ENCODE peak calls at places on chromosomes 1 and 21, in five cellular contexts. C is neural crest cell, G is BE2C, P is GM20000, R is cardiac fibroblast. Y is an unnamed sample.

GRCh38 chr21:34340062-34340461 is 23.7 kb upstream of the KCNE2 start:
- DNase-seq in R (no peak), C (no peak), G (no peak), P (no peak), Y (no peak)

GRCh38 chr1:157781048-157781447 is 4.1 kb upstream of the FCRL2 start:
- DNase-seq in G (no peak), P (no peak), C (no peak), R (no peak), Y (peak)

GRCh38 chr21:31176725-31177124 is 138.4 kb upstream of the KRTAP19-8 start:
- DNase-seq in G (no peak), P (no peak), C (no peak), R (no peak), Y (no peak)

GRCh38 chr1:163673756-163674155 is 352.0 kb downstream of the NUF2 start:
- DNase-seq in P (no peak), G (no peak), C (no peak), R (peak), Y (no peak)

GRCh38 chr1:196229546-196229945 is 378.7 kb downstream of the KCNT2 start:
- DNase-seq in P (no peak), C (no peak), G (no peak), R (no peak), Y (no peak)

GRCh38 chr1:156995412-156995811 is 50.1 kb downstream of the ARHGEF11 start:
- DNase-seq in G (no peak), C (no peak), R (no peak), P (no peak), Y (no peak)

GRCh38 chr21:21111309-21111920 is 113.2 kb downstream of the NCAM2 start:
- DNase-seq in G (no peak), R (no peak), C (no peak), P (no peak), Y (no peak)

GRCh38 chr1:159653201-159653600 is 61.2 kb downstream of the CRP start:
- DNase-seq in R (peak), P (no peak), G (no peak), C (no peak), Y (no peak)

GRCh38 chr1:165823552-165824268 is 3.7 kb upstream of the UCK2 start:
- DNase-seq in C (no peak), G (no peak), R (peak), P (no peak), Y (no peak)

GRCh38 chr21:44871576-44872265 is 1.8 kb downstream of the PTTG1IP start:
- DNase-seq in R (peak), P (no peak), G (no peak), C (no peak), Y (no peak)

GRCh38 chr1:147549526-147549925 is 8.2 kb downstream of the BCL9 start:
- DNase-seq in R (no peak), G (no peak), P (no peak), C (no peak), Y (peak)

GRCh38 chr1:167722152-167722869 is 529 bp downstream of the MPZL1 start:
- DNase-seq in R (peak), P (no peak), C (no peak), G (no peak), Y (peak)

GRCh38 chr1:92583821-92584760 is 97.4 kb upstream of the GFI1 start:
- DNase-seq in P (peak), R (peak), G (no peak), C (no peak), Y (peak)

GRCh38 chr1:58727363-58727762 is 27.5 kb upstream of the MYSM1 start:
- DNase-seq in R (peak), G (no peak), C (no peak), P (no peak), Y (no peak)

GRCh38 chr1:243939167-243939848 is 89.3 kb upstream of the AKT3 start:
- DNase-seq in G (no peak), C (no peak), R (peak), P (no peak), Y (no peak)

GRCh38 chr1:116375884-116376733 is 3.1 kb downstream of the ATP1A1 start:
- DNase-seq in C (no peak), R (peak), G (peak), P (no peak), Y (peak)

GRCh38 chr21:34035619-34036354 is 37.6 kb upstream of the MRPS6 start:
- DNase-seq in R (no peak), P (no peak), C (no peak), G (no peak), Y (no peak)

GRCh38 chr1:178238722-178239510 is 145.0 kb downstream of the RASAL2 start:
- DNase-seq in G (no peak), P (no peak), C (no peak), R (peak), Y (no peak)

GRCh38 chr1:41895552-41895951 is 23.2 kb downstream of the HIVEP3 start:
- DNase-seq in R (peak), P (no peak), C (no peak), G (no peak), Y (no peak)
- TF ChIP-seq CTCF in R (no peak), P (no peak), C (no peak), G (no peak), Y (no peak)

GRCh38 chr1:183150445-183150844 is 35.6 kb upstream of the LAMC2 start:
- DNase-seq in R (no peak), C (no peak), G (no peak), P (no peak), Y (no peak)

GRCh38 chr1:183149273-183149672 is 36.8 kb upstream of the LAMC2 start:
- DNase-seq in P (no peak), R (no peak), G (no peak), C (no peak), Y (no peak)

GRCh38 chr1:183152216-183152615 is 33.8 kb upstream of the LAMC2 start:
- DNase-seq in C (no peak), R (no peak), P (no peak), G (no peak), Y (no peak)

GRCh38 chr1:183147735-183148134 is 38.3 kb upstream of the LAMC2 start:
- DNase-seq in G (no peak), R (no peak), C (no peak), P (no peak), Y (no peak)

GRCh38 chr1:183148599-183148998 is 37.5 kb upstream of the LAMC2 start:
- DNase-seq in C (no peak), R (peak), P (no peak), G (no peak), Y (no peak)
- TF ChIP-seq CTCF in C (no peak), R (no peak), P (no peak), G (no peak), Y (no peak)

GRCh38 chr1:89381617-89382016 is 17.8 kb downstream of the GBP6 start:
- DNase-seq in G (no peak), R (no peak), P (no peak), C (no peak), Y (no peak)
- TF ChIP-seq CTCF in G (no peak), R (no peak), P (no peak), C (no peak), Y (no peak)

GRCh38 chr1:53250325-53250724 is 12.0 kb upstream of the MAGOH start:
- DNase-seq in C (no peak), R (no peak), P (no peak), G (no peak), Y (no peak)
- TF ChIP-seq CTCF in C (no peak), R (no peak), P (no peak), G (no peak), Y (no peak)

GRCh38 chr1:217917277-217917887 is 286.2 kb downstream of the SPATA17 start:
- DNase-seq in P (no peak), R (no peak), C (no peak), G (no peak), Y (no peak)

GRCh38 chr1:217910205-217910604 is 279.1 kb downstream of the SPATA17 start:
- DNase-seq in G (no peak), P (no peak), C (no peak), R (no peak), Y (no peak)

GRCh38 chr1:217907504-217907903 is 276.4 kb downstream of the SPATA17 start:
- DNase-seq in R (peak), P (no peak), G (no peak), C (no peak), Y (no peak)

GRCh38 chr1:217910791-217911320 is 279.7 kb downstream of the SPATA17 start:
- DNase-seq in P (no peak), G (no peak), C (no peak), R (no peak), Y (no peak)

GRCh38 chr1:217911908-217912307 is 280.8 kb downstream of the SPATA17 start:
- DNase-seq in G (peak), R (no peak), C (no peak), P (no peak), Y (peak)
- TF ChIP-seq CTCF in G (peak), R (no peak), C (peak), P (no peak), Y (no peak)

GRCh38 chr21:36039861-36040260 is 20.5 kb downstream of the SETD4 start:
- DNase-seq in C (no peak), G (no peak), R (no peak), P (no peak), Y (no peak)
- TF ChIP-seq CTCF in C (no peak), G (no peak), R (no peak), P (no peak), Y (no peak)

GRCh38 chr21:29430030-29430429 is 131.3 kb downstream of the BACH1 start:
- DNase-seq in C (no peak), G (no peak), R (no peak), P (no peak), Y (no peak)

GRCh38 chr21:29430581-29430980 is 131.9 kb downstream of the BACH1 start:
- DNase-seq in R (no peak), G (no peak), C (no peak), P (no peak), Y (no peak)

GRCh38 chr21:29434081-29434480 is 135.4 kb downstream of the BACH1 start:
- DNase-seq in G (no peak), P (no peak), C (no peak), R (no peak), Y (peak)

GRCh38 chr21:29433366-29434059 is 134.8 kb downstream of the BACH1 start:
- DNase-seq in P (no peak), R (no peak), G (no peak), C (no peak), Y (no peak)

GRCh38 chr21:29431680-29432079 is 133.0 kb downstream of the BACH1 start:
- DNase-seq in P (no peak), C (no peak), R (no peak), G (no peak), Y (no peak)
- TF ChIP-seq CTCF in P (no peak), C (no peak), R (no peak), G (no peak), Y (no peak)

DNA sequence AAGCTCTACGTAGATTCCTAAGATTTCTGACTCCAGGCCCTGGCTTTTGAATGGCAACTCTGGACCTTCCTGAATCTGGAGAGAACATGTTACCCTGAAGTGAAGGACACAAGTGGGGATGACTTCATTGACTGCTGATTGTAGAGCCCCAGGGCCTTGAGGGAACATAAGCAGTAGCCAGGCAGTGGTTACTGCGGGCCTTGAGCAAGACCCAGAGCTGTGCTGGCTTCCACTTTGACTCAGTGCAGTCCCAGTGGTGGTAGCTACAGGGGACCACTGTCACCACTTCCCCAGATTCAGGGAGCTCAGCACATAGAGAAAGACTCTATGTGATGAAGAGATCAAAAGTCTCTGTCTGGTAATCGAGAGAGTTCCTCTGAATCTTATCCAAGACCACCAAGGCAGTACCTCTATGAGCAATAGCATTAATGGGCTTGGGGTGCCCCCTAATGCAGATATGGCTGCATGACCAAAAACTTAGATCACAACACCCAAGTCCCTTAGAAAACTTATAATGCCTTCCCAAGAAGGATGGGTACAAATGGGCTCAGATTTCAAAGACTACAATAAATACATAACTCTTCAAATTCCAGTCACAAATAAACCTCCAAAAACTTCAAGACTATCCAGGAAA is 1278.3 kb downstream of the AMY1C start:
- DNase-seq in R (no peak), P (no peak), G (peak), C (no peak), Y (no peak)
- TF ChIP-seq CTCF in R (no peak), P (no peak), G (peak), C (no peak), Y (no peak)

Y was measured in activated CD8-positive, alpha-beta T cell treated with anti-CD3 and anti-CD28 coated beads for 36 hours.